ENCODE peak calls at places on chromosomes 6 and 20, in six cellular contexts. C, Q, U, E, X and G are unnamed samples.

GRCh38 chr6:139547082-139547776 is 172.8 kb upstream of the CITED2 start:
- DNase-seq in U (no peak), Q (no peak), E (no peak), C (no peak), X (no peak), G (no peak)

GRCh38 chr6:5869261-5869660 is 137.5 kb downstream of the NRN1 start:
- DNase-seq in Q (no peak), E (no peak), U (no peak), C (no peak), X (no peak), G (no peak)

GRCh38 chr6:28580484-28580883 is 54.8 kb downstream of the GPX5 start:
- DNase-seq in C (no peak), E (no peak), Q (no peak), U (no peak), X (no peak), G (no peak)

GRCh38 chr20:55004044-55004443 is 528.7 kb downstream of the DOK5 start:
- DNase-seq in Q (no peak), X (no peak), U (no peak), E (no peak), C (no peak), G (no peak)

GRCh38 chr6:20952605-20953004 is 418.3 kb downstream of the CDKAL1 start:
- DNase-seq in X (no peak), E (no peak), Q (no peak), U (no peak), C (no peak), G (no peak)

GRCh38 chr6:84753173-84753572 is 11.2 kb downstream of the TBX18 start:
- DNase-seq in C (no peak), U (no peak), Q (no peak), E (no peak), X (no peak), G (no peak)

GRCh38 chr6:135498178-135498841 is 770 bp upstream of the AHI1 start:
- DNase-seq in Q (peak; percentile 83), E (peak; percentile 73), C (peak; percentile 88), U (peak; percentile 55), X (peak; percentile 78), G (peak; percentile 80)

GRCh38 chr6:29651413-29652197 is 5.3 kb upstream of the MOG start:
- DNase-seq in E (no peak), X (no peak), Q (peak; percentile 40), C (no peak), U (no peak), G (no peak)

GRCh38 chr6:30722280-30723112 is 2.3 kb downstream of the TUBB start:
- DNase-seq in E (peak; percentile 74), X (peak; percentile 87), U (peak; percentile 81), C (peak; percentile 92), Q (peak; percentile 73), G (peak; percentile 75)

GRCh38 chr6:26200918-26201721 is 113.9 kb downstream of the HFE start:
- DNase-seq in C (no peak), U (no peak), E (no peak), Q (no peak), X (no peak), G (no peak)
- TF ChIP-seq POLR2A in C (no peak), U (no peak), E (no peak), Q (no peak), X (no peak), G (no peak)

GRCh38 chr6:32665621-32666140 is 776 bp downstream of the HLA-DQB1 start:
- DNase-seq in E (no peak), Q (no peak), X (no peak), C (no peak), U (no peak), G (no peak)
- H3K4me3 ChIP-seq in E (no peak overlapping the region), Q (no peak overlapping the region), X (no peak overlapping the region), C (no peak overlapping the region), U (no peak overlapping the region), G (no peak overlapping the region)

GRCh38 chr6:78666764-78667163 is 200.6 kb upstream of the IRAK1BP1 start:
- DNase-seq in E (no peak), X (no peak), Q (no peak), U (no peak), C (no peak), G (no peak)

DNA sequence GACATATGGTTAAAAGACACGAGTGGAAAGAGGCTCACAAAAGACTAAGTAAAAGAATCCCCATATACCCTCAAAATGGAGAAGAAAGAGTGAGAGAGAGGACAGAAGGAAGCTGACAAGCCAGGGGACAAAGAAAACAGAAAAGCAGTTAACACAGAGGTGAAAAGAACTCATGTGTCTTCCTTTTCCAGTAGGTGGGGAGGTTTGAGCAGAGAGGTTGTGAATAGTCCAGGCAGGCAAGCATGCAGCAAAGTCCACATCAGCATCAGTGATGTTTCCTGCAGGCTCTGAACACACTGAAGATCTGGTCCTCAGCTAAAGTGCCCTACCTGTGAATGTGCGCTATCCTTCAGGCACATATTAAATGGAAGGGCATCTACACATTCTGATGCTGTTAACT is 196.5 kb upstream of the IRAK1BP1 start:
- DNase-seq in C (no peak), X (no peak), U (no peak), Q (no peak), E (no peak), G (no peak)
- H3K4me1 ChIP-seq in C (no peaks in the 10 kb centered on the region), X (no peaks in the 10 kb centered on the region), U (no peaks in the 10 kb centered on the region), Q (no peaks in the 10 kb centered on the region), E (no peaks in the 10 kb centered on the region), G (no peaks in the 10 kb centered on the region)

GRCh38 chr20:41175727-41176330 is 38.5 kb downstream of the PLCG1 start:
- DNase-seq in E (no peak), X (peak; percentile 8), C (no peak), Q (no peak), U (no peak), G (peak; percentile 5)

GRCh38 chr20:41177636-41178035 is 40.3 kb downstream of the PLCG1 start:
- DNase-seq in Q (peak; percentile 44), C (peak; percentile 65), U (no peak), E (peak; percentile 77), X (peak; percentile 13), G (peak; percentile 56)

GRCh38 chr20:41178495-41178894 is 41.2 kb downstream of the PLCG1 start:
- DNase-seq in Q (no peak), C (no peak), E (no peak), X (peak; percentile 12), U (no peak), G (peak; percentile 4)

GRCh38 chr20:41175201-41175651 is 37.9 kb downstream of the PLCG1 start:
- DNase-seq in E (no peak), U (no peak), X (peak; percentile 14), Q (no peak), C (peak; percentile 56), G (no peak)

DNA sequence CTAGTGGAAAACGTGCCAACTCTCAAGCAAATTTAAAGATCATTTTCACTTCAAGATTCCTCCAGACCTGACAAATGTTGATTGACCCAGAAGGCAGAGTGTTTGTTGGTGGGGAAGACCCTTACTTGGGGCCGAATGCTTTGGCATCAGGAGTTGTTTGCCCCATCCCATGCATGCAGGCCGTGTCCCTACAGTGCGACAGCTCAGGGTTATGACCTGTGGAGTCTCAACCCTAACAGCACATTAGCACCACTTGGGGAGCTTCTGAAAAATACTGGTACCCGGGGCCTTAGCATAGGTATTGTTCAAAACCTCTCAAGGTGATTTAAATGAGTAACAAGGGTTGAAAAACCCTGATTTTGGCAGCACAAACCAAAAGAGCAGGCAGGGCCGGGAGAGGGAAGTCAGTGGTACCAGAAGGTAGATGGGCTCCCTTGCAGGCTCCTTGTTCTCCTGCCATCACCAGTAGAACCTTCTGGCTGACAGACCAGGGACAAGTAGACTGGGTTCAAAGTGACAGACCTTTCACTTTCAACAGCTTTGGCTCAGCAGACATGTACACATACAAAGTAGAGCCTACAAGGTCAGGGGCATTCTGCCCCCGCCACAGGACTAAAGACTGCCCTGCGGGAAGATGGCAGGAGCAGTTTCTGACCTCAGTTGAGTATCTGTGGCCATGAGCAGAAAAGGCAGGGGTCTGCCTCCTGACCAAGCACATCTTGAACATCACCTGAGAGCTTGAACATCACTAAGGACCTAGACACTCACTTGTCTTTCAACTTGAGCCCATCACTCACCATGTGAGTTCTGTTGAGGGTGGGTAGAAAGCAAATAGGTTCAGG is 39.6 kb downstream of the PLCG1 start:
- DNase-seq in E (no peak), Q (no peak), U (no peak), X (peak; percentile 8), C (no peak), G (no peak)
- TF ChIP-seq POLR2A in E (no peak), Q (no peak), U (no peak), X (no peak), C (no peak), G (no peak)

DNA sequence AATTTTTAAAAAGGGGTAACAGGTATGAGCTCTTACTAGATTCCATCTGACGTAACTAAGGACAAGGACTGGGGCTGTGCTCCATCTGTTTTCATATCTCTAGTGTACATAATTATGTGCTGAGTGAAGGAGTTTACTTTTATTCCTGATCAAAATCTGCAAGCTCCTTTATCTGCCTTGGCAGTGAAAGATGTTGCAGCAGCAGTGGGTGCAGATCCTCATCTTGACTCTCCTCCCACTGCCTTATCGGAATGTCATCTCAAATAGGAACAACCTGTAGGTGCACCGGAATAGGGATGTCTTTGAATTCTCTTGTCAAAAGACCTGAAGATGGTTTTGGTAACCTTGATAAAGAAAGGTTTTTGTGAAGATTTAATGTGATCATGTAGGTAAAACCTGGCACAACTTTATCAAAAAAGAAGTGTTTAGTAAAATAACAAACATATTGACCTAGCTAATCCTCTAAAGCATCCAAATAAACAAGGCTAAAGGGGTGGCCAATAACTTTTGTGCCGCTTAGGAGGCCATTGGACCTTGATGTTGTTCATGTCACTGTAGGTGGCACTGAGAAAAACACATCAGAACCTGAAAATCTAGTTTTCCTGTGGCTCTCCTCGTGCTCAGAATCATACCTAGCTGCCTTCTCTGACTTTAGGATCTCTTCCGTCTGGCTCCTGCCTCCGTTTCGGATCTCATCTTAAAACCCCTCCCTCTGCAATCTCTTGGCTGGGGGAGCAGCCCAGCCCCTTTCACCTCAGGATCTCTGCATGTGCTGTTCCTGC is 19.0 kb upstream of the SLC16A10 start:
- DNase-seq in Q (no peak), U (no peak), E (no peak), X (no peak), C (no peak), G (no peak)
- H3K4me3 ChIP-seq in Q (no peak overlapping the region), U (no peak overlapping the region), E (no peak overlapping the region), X (no peak overlapping the region), C (no peak overlapping the region), G (no peak overlapping the region)